ENCODE peak calls at places on chromosomes 6 and 20, in ten cellular contexts. M is NCI-H2029, O is neuronal stem cell, A is Right ventricle myocardium superior, G is G401, W is T-helper 17 cell, D is activated T-helper 1 cell treated with Interleukin-2 at 50 U/mL for 16 hours, N is IMR-90, C is foreskin fibroblast, V is substantia nigra. P is an unnamed sample.

GRCh38 chr6:31780507-31781243 is 3.5 kb upstream of the VWA7 start:
- DNase-seq in M (no peak), O (no peak), A (no peak), G (no peak), W (no peak), D (no peak), N (no peak), C (no peak), V (no peak), P (no peak)

GRCh38 chr6:46983007-46983411 is 59.1 kb downstream of the ADGRF1 start:
- DNase-seq in M (no peak), O (no peak), A (no peak), G (no peak), W (no peak), D (no peak), N (no peak), C (peak), V (no peak), P (no peak)

GRCh38 chr20:58512808-58513552 is 2.2 kb downstream of the APCDD1L start:
- DNase-seq in M (no peak), O (no peak), A (no peak), G (no peak), W (no peak), D (no peak), N (no peak), C (peak), V (no peak), P (no peak)

GRCh38 chr6:145960918-145961604 is 3.1 kb downstream of the SHPRH start:
- DNase-seq in M (no peak), O (no peak), A (peak), G (peak), W (no peak), D (no peak), N (peak), C (peak), V (no peak), P (no peak)

GRCh38 chr6:132445201-132445951 is 44.1 kb upstream of the MOXD1 start:
- DNase-seq in M (no peak), O (no peak), A (no peak), G (no peak), W (no peak), D (no peak), N (peak), C (peak), V (no peak), P (no peak)

GRCh38 chr6:37139223-37139962 is 30.6 kb upstream of the PIM1 start:
- DNase-seq in M (no peak), O (no peak), A (no peak), G (no peak), W (no peak), D (no peak), N (no peak), C (no peak), V (no peak), P (no peak)

GRCh38 chr6:30075094-30075986 is at the start of gene RNF39:
- DNase-seq in M (no peak), O (no peak), A (no peak), G (no peak), W (no peak), D (no peak), N (no peak), C (peak), V (no peak), P (no peak)

GRCh38 chr20:14232650-14233049 is 104.8 kb downstream of the FLRT3 start:
- DNase-seq in M (no peak), O (no peak), A (no peak), G (no peak), W (no peak), D (no peak), N (no peak), C (no peak), V (no peak), P (no peak)

GRCh38 chr6:10030942-10031537 is 383.8 kb downstream of the TFAP2A start:
- DNase-seq in M (peak), O (no peak), A (no peak), G (no peak), W (no peak), D (no peak), N (no peak), C (peak), V (no peak), P (no peak)

GRCh38 chr20:32333988-32334885 is 23.9 kb upstream of the ASXL1 start:
- DNase-seq in M (peak), O (no peak), A (peak), G (no peak), W (peak), D (peak), N (no peak), C (no peak), V (no peak), P (peak)

GRCh38 chr6:30881987-30882763 is 2.1 kb upstream of the DDR1 start:
- DNase-seq in M (no peak), O (peak), A (no peak), G (no peak), W (no peak), D (no peak), N (peak), C (peak), V (no peak), P (no peak)

GRCh38 chr6:127641905-127642304 is 64.9 kb downstream of the C6orf58 start:
- DNase-seq in M (no peak), O (peak), A (no peak), G (peak), W (no peak), D (no peak), N (peak), C (peak), V (no peak), P (no peak)

GRCh38 chr6:14722704-14723103 is 523.2 kb upstream of the JARID2 start:
- DNase-seq in M (no peak), O (no peak), A (no peak), G (no peak), W (no peak), D (no peak), N (no peak), C (no peak), V (no peak), P (no peak)

P was measured in T-helper 22 cell.